ENCODE peak calls at places on chromosomes 4 and X, in four cellular contexts. E is GM12878, W is sigmoid colon, K is H1. J is an unnamed sample.

GRCh38 chr4:95377511-95377910 is 171.3 kb downstream of the UNC5C start:
- DNase-seq in K (no peak), E (no peak), W (no peak), J (no peak)

GRCh38 chrX:81174286-81174685 is 27.4 kb downstream of the HMGN5 start:
- DNase-seq in K (no peak), W (no peak), E (no peak), J (no peak)

GRCh38 chr4:183285886-183286285 is 34.2 kb downstream of the CLDN22 start:
- DNase-seq in W (no peak), K (no peak), E (no peak), J (no peak)

GRCh38 chr4:26001413-26001812 is 87.4 kb downstream of the SMIM20 start:
- DNase-seq in E (no peak), K (no peak), W (no peak), J (no peak)

GRCh38 chr4:86855572-86855971 is 6.4 kb upstream of the SLC10A6 start:
- DNase-seq in W (no peak), K (no peak), E (no peak), J (no peak)

GRCh38 chr4:8221476-8221875 is 22.4 kb downstream of the SH3TC1 start:
- DNase-seq in K (no peak), W (no peak), E (peak), J (no peak)

GRCh38 chr4:185925910-185926360 is 113.9 kb upstream of the SORBS2 start:
- DNase-seq in W (no peak), E (no peak), K (no peak), J (no peak)

GRCh38 chr4:20249333-20249732 is 2.4 kb upstream of the SLIT2 start:
- DNase-seq in E (no peak), W (no peak), K (no peak), J (no peak)

GRCh38 chr4:182492456-182492855 is 249.3 kb downstream of the TENM3 start:
- DNase-seq in E (no peak), W (no peak), K (no peak), J (no peak)

GRCh38 chr4:26822546-26822945 is 38.1 kb upstream of the STIM2 start:
- DNase-seq in W (no peak), E (peak), K (no peak), J (no peak)

GRCh38 chrX:34813618-34814017 is 129.0 kb upstream of the FAM47B start:
- DNase-seq in E (no peak), K (no peak), W (no peak), J (no peak)

GRCh38 chrX:77426811-77427210 is 20.4 kb upstream of the FGF16 start:
- DNase-seq in E (no peak), W (no peak), K (no peak), J (no peak)

GRCh38 chrX:23820235-23820782 is 37.3 kb downstream of the SAT1 start:
- DNase-seq in W (no peak), E (no peak), K (no peak), J (no peak)

GRCh38 chrX:98357146-98357545 is 1473.4 kb downstream of the RPA4 start:
- DNase-seq in K (no peak), W (no peak), E (no peak), J (no peak)

GRCh38 chr4:663438-664428 is 10.3 kb downstream of the ATP5ME start:
- DNase-seq in E (no peak), K (no peak), W (peak), J (peak)

GRCh38 chrX:1658083-1658463 is 43.2 kb downstream of the ASMT start:
- DNase-seq in K (no peak), E (no peak), W (no peak), J (no peak)

GRCh38 chr4:2047031-2047660 is 12.0 kb upstream of the NAT8L start:
- DNase-seq in K (no peak), W (no peak), E (no peak), J (peak)

GRCh38 chr4:10260777-10261176 is 144.2 kb upstream of the WDR1 start:
- DNase-seq in K (no peak), W (no peak), E (no peak), J (no peak)

GRCh38 chr4:169249214-169249973 is 21.4 kb downstream of the SH3RF1 start:
- DNase-seq in E (no peak), W (no peak), K (no peak), J (no peak)

GRCh38 chr4:137674066-137674465 is 141.8 kb upstream of the PCDH18 start:
- DNase-seq in W (no peak), K (no peak), E (no peak), J (no peak)

GRCh38 chr4:184688447-184688846 is 38.9 kb downstream of the PRIMPOL start:
- DNase-seq in E (no peak), K (peak), W (no peak), J (no peak)

GRCh38 chr4:81352476-81352875 is 119.2 kb downstream of the RASGEF1B start:
- DNase-seq in K (no peak), W (no peak), E (no peak), J (no peak)

GRCh38 chr4:1515763-1516162 is 109.5 kb upstream of the NKX1-1 start:
- DNase-seq in E (no peak), W (no peak), K (no peak), J (no peak)

GRCh38 chr4:2042947-2043395 is 16.2 kb upstream of the NAT8L start:
- DNase-seq in K (no peak), E (no peak), W (no peak), J (no peak)

GRCh38 chrX:151899622-151900021 is 13.1 kb upstream of the MAGEA4 start:
- DNase-seq in E (no peak), W (no peak), K (no peak), J (no peak)

GRCh38 chr4:5446595-5446994 is 261.8 kb downstream of the EVC2 start:
- DNase-seq in E (no peak), K (no peak), W (no peak), J (no peak)

GRCh38 chr4:53586121-53586816 is 5.0 kb downstream of the LNX1 start:
- DNase-seq in K (no peak), E (no peak), W (no peak), J (no peak)

GRCh38 chrX:153925739-153926593 is at the start of gene ARHGAP4:
- DNase-seq in E (no peak), W (no peak), K (no peak), J (peak)

GRCh38 chr4:5888222-5888701 is 4.6 kb downstream of the CRMP1 start:
- DNase-seq in W (no peak), E (no peak), K (no peak), J (peak)

GRCh38 chr4:55447826-55448225 is 52.1 kb downstream of the TMEM165 start:
- DNase-seq in K (no peak), W (no peak), E (no peak), J (no peak)

GRCh38 chr4:55346851-55347255 is 811 bp downstream of the SRD5A3 start:
- DNase-seq in W (no peak), E (peak), K (no peak), J (no peak)

GRCh38 chr4:1043658-1044468 is 32.4 kb downstream of the FGFRL1 start:
- DNase-seq in W (peak), E (no peak), K (peak), J (peak)

GRCh38 chrX:10404435-10404834 is 215.9 kb downstream of the MID1 start:
- DNase-seq in E (no peak), K (no peak), W (no peak), J (no peak)

GRCh38 chr4:130608121-130608520 is 1512.2 kb downstream of the C4orf33 start:
- DNase-seq in E (no peak), K (no peak), W (no peak), J (no peak)

GRCh38 chr4:130600706-130601105 is 1504.8 kb downstream of the C4orf33 start:
- DNase-seq in K (no peak), E (no peak), W (no peak), J (no peak)

DNA sequence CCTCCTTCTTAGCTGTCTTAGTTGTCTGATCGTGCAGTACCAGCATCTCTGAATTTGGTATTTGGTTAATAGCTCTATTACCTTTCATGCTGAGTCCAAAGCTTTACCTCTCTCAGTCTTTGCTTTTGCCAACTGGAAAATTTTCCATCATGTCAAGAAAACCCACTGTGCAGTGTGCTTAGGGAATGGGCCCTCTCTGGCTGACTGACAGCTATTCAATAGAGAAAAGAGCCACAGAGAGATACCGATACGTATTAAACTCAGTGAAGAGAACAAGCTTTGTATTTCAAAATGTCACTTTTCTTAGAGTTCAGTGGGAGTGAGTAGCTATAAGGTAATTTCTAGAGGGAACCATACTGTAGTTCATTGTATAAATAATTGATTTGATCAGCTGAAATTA is 1507.1 kb downstream of the C4orf33 start:
- DNase-seq in E (no peak), W (no peak), K (no peak), J (no peak)
- TF ChIP-seq EP300 in E (no peak), W (no peak), K (no peak), J (no peak)

GRCh38 chr4:37873383-37873782 is 17.5 kb upstream of the TBC1D1 start:
- DNase-seq in E (no peak), K (no peak), W (no peak), J (no peak)
- TF ChIP-seq POLR2AphosphoS5 in E (no peak), K (no peak), W (peak), J (no peak)

DNA sequence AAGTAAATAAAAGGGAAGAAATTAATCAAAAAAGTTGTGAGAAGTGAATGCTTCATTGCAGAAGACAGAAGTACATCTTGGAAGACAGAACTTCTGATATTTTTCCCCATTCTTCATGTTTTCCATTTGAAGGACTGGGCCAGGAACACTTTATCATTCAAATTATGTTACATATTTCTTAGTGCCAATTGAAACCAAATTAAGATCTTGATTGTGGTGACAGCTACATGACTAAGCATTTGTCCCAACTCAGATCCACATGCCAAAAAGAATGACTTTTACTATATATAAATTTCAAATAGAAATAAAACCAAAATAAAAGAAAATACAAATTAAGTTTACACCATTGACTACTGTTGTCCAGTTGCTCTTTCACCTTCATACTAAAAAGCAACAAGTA is 14.0 kb upstream of the FGF5 start:
- DNase-seq in K (no peak), W (no peak), E (no peak), J (no peak)
- TF ChIP-seq EP300 in K (no peak), W (no peak), E (no peak), J (no peak)

GRCh38 chr4:156939801-156940200 is 31.8 kb downstream of the PDGFC start:
- DNase-seq in K (no peak), E (no peak), W (no peak), J (no peak)

GRCh38 chr4:156945532-156945931 is 26.1 kb downstream of the PDGFC start:
- DNase-seq in K (no peak), W (no peak), E (no peak), J (no peak)

GRCh38 chr4:156939151-156939550 is 32.4 kb downstream of the PDGFC start:
- DNase-seq in W (no peak), K (no peak), E (no peak), J (no peak)

GRCh38 chr4:156942991-156943390 is 28.6 kb downstream of the PDGFC start:
- DNase-seq in E (no peak), W (no peak), K (no peak), J (no peak)

DNA sequence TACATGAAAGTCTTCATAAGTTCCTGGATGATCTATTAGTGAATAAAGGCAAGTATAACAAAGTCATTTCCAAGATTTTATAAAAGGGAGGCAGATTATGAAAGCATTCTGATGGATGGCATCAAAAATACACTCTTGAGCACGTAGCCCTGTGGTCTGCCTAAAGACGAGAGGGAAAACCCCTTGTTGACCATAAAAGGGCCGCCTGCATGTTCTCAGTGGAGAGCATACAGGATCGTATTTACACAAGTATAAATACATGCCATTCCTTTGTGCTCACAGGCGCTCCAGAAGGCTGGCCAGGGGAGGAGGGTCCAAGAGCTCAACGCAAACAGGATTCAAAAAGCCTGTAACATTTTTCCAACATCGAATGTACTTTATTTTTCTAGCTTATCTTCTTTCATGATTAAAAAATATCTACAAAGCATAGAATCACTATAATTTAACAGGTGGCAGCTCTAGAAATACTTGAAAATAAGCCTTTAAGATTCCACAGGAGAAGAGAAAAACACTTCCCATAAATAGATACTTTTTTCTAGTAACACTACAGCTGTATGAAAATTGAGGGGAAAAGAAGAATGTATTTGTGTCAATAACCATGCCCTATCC is 29.6 kb downstream of the PDGFC start:
- DNase-seq in K (peak), E (no peak), W (peak), J (peak)
- TF ChIP-seq POLR2AphosphoS5 in K (no peak), E (no peak), W (peak), J (no peak)

GRCh38 chr4:15649914-15650545 is 5.1 kb downstream of the FBXL5 start:
- DNase-seq in W (no peak), K (no peak), E (peak), J (peak)
- TF ChIP-seq EP300 in W (no peak), K (no peak), E (no peak), J (no peak)

DNA sequence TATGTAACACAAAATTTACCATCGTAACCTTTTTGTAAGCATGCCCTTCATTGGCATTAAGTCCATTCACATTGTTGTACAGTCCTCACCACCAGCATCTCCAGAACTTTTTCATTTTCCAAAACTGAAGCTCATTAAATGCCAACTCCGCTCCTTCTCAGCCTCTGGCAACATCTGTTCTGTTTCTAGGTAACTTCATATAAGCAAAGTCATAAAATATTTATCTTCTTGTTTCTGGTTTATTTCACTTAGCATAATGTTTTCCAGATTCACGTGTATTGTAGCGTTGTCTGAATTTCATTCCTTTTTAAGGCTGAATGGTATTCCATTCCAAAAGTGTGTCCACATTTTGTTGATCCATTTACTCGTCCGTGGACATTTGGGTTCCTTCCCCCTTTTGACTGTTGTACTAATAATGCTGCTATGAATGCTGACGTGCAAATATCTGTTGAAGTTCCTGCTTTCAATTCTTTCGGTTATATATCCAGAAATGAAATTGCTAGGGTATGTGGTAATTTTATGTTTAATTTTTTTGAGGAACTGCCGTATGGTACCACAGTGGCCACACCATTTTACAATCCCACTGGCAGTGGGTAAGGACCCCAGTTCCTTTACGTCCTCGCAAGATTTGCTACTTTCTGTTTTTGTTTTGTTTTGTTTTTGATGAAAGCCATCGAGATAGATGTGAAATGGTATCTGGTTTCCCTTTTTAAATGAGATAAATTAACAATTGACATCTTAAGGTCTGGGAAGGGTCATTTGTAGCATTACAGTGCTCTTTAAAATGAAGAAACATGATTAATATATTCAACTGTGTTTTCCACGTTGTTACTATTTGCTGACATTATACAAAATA is 63.4 kb downstream of the PTTG2 start:
- DNase-seq in W (no peak), K (no peak), E (no peak), J (no peak)
- TF ChIP-seq POLR2AphosphoS5 in W (peak), K (no peak), E (no peak), J (no peak)

J was measured in upper lobe of left lung.